ENCODE peak calls at places on chromosomes 11 and 22, in four cellular contexts. V is K562, U is HepG2, Y is GM12878. G is an unnamed sample.

GRCh38 chr11:17568944-17569343 is 21.9 kb downstream of the OTOG start:
- DNase-seq in U (no peak), V (no peak), Y (no peak), G (no peak)

GRCh38 chr11:134343646-134344045 is 11.9 kb downstream of the GLB1L2 start:
- DNase-seq in Y (no peak), V (no peak), U (no peak), G (no peak)

GRCh38 chr22:23401111-23401909 is 178.8 kb downstream of the IGLL1 start:
- DNase-seq in U (no peak), Y (no peak), V (no peak), G (no peak)

GRCh38 chr22:27461470-27461869 is 340.1 kb downstream of the MN1 start:
- DNase-seq in U (no peak), Y (no peak), V (no peak), G (no peak)

GRCh38 chr11:36581536-36581935 is 12.8 kb upstream of the IFTAP start:
- DNase-seq in U (no peak), V (no peak), Y (no peak), G (no peak)

GRCh38 chr11:61777234-61778090 is 14.9 kb downstream of the TMEM258 start:
- DNase-seq in Y (no peak), V (peak; percentile 68), U (no peak), G (no peak)

GRCh38 chr11:113581713-113582112 is 106.5 kb upstream of the DRD2 start:
- DNase-seq in V (no peak), U (no peak), Y (no peak), G (no peak)

GRCh38 chr11:18774801-18775200 is 16.8 kb downstream of the PTPN5 start:
- DNase-seq in U (no peak), Y (no peak), V (no peak), G (no peak)

GRCh38 chr11:10443152-10443551 is 11.9 kb upstream of the AMPD3 start:
- DNase-seq in Y (no peak), U (no peak), V (no peak), G (no peak)

GRCh38 chr22:42962295-42963230 is 52.4 kb downstream of the PACSIN2 start:
- DNase-seq in V (no peak), Y (no peak), U (no peak), G (no peak)

GRCh38 chr11:64736654-64737053 is 7.3 kb downstream of the RASGRP2 start:
- DNase-seq in V (no peak), Y (no peak), U (no peak), G (no peak)

GRCh38 chr22:29093501-29093921 is 20.7 kb downstream of the KREMEN1 start:
- DNase-seq in Y (no peak), V (no peak), U (no peak), G (no peak)

GRCh38 chr11:105910095-105910715 is 111.8 kb downstream of the MSANTD4 start:
- DNase-seq in Y (no peak), U (no peak), V (no peak), G (no peak)

GRCh38 chr11:134647066-134647746 is 235.2 kb upstream of the B3GAT1 start:
- DNase-seq in Y (no peak), U (no peak), V (no peak), G (no peak)

GRCh38 chr11:37657645-37658044 is 1059.6 kb upstream of the RAG2 start:
- DNase-seq in U (no peak), Y (no peak), V (no peak), G (no peak)

GRCh38 chr11:75031224-75031753 is 42.6 kb downstream of the NEU3 start:
- DNase-seq in Y (no peak), U (peak; percentile 41), V (peak; percentile 89), G (no peak)

GRCh38 chr11:8699903-8700302 is 17.3 kb downstream of the RPL27A start:
- DNase-seq in V (no peak), Y (no peak), U (peak; percentile 84), G (no peak)

GRCh38 chr11:92225206-92225562 is 566 bp downstream of the FAT3 start:
- DNase-seq in Y (no peak), U (no peak), V (no peak), G (peak; percentile 21)

GRCh38 chr22:24823787-24824186 is 17.8 kb downstream of the SGSM1 start:
- DNase-seq in U (no peak), Y (no peak), V (no peak), G (no peak)

DNA sequence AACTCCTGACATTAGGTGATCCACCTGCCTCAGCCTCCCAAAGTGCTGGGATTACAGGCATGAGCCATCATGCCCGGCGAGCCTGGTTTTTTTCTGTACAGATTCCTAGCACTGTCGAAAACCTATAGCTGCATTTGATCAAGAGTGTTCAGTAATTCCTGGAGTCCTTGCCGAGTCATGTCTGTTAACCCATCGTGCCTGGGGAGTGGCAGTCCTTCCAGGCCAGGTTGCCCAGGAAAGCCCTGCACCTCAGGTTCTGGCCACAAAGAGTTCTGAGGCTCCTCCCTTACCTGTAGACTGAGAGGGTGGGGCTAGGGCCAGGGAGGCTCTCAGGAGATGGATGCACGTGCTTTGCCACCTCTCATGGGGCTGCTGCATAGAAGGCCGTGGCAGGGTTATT is 17.0 kb downstream of the YDJC start:
- DNase-seq in U (no peak), Y (no peak), V (no peak), G (no peak)
- TF ChIP-seq BHLHE40 in U (no peak), Y (no peak), V (no peak), G (no peak)

GRCh38 chr22:39490135-39490798 is 11.8 kb upstream of the MIEF1 start:
- DNase-seq in U (peak; percentile 62), V (peak; percentile 87), Y (no peak), G (peak; percentile 93)

GRCh38 chr22:39490966-39491680 is 11.0 kb upstream of the MIEF1 start:
- DNase-seq in U (no peak), Y (no peak), V (no peak), G (no peak)

GRCh38 chr22:39493759-39494158 is 8.3 kb upstream of the MIEF1 start:
- DNase-seq in Y (no peak), U (no peak), V (no peak), G (no peak)

GRCh38 chr22:39492186-39492585 is 9.9 kb upstream of the MIEF1 start:
- DNase-seq in Y (no peak), V (no peak), U (no peak), G (no peak)

GRCh38 chr22:39491696-39492095 is 10.4 kb upstream of the MIEF1 start:
- DNase-seq in U (no peak), V (no peak), Y (no peak), G (no peak)
- TF ChIP-seq FOXK2 in U (no peak), V (no peak), Y (no peak), G (no peak)

DNA sequence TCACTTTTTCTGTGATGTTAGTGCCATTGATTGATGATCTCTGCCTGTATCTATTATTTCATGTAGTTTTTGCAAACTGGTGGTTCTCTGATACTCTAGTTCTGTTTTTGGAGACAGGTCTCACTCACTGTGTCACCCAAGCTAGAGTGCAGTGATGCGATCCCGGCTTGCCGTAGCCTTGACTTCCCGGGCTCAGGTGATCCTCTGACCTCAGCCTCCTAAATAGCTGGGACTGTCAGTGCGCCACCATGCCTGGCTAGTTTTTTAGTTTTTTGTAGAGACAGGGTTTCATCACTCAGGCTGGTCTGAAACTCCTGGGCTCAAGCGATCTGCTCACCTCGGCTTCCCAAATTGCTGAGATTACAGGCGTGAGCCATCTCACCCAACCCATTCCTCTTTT is 16.4 kb downstream of the TEAD1 start:
- DNase-seq in U (no peak), Y (no peak), V (no peak), G (no peak)
- TF ChIP-seq SP1 in U (no peak), Y (no peak), V (no peak), G (no peak)

GRCh38 chr22:22168190-22168940 is 76.2 kb upstream of the VPREB1 start:
- DNase-seq in V (peak; percentile 74), Y (peak; percentile 57), U (peak; percentile 25), G (no peak)
- TF ChIP-seq BHLHE40 in V (peak; percentile 88), Y (peak; percentile 56), U (no peak), G (no peak)

GRCh38 chr11:56152333-56152732 is 7.8 kb downstream of the OR8K5 start:
- DNase-seq in Y (no peak), V (no peak), U (no peak), G (no peak)
- TF ChIP-seq FOXK2 in Y (no peak), V (no peak), U (no peak), G (no peak)

GRCh38 chr11:98495601-98496000 is 525.1 kb upstream of the CNTN5 start:
- DNase-seq in Y (no peak), V (no peak), U (peak; percentile 42), G (no peak)
- TF ChIP-seq SP1 in Y (no peak), V (no peak), U (no peak), G (no peak)

GRCh38 chr11:67662806-67663514 is 11.5 kb downstream of the ALDH3B2 start:
- DNase-seq in V (no peak), U (no peak), Y (no peak), G (peak; percentile 3)

GRCh38 chr11:67664696-67665536 is 9.5 kb downstream of the ALDH3B2 start:
- DNase-seq in V (peak; percentile 13), Y (no peak), U (no peak), G (no peak)

GRCh38 chr11:67663515-67664212 is 10.8 kb downstream of the ALDH3B2 start:
- DNase-seq in Y (no peak), V (peak; percentile 4), U (no peak), G (no peak)

GRCh38 chr11:67664213-67664585 is 10.2 kb downstream of the ALDH3B2 start:
- DNase-seq in Y (no peak), V (no peak), U (no peak), G (no peak)

GRCh38 chr11:67662142-67662805 is 11.7 kb upstream of the ACY3 start:
- DNase-seq in U (no peak), V (peak; percentile 2), Y (no peak), G (no peak)
- TF ChIP-seq BHLHE40 in U (no peak), V (no peak), Y (no peak), G (no peak)